ENCODE peak calls at places on chromosomes 1 and 21, in six cellular contexts. R, F, D, C, H and K are unnamed samples. For H3K36me3, the result is how much of the 10 kb centered on the place peaks cover.

GRCh38 chr1:232459826-232460225 is 170.1 kb downstream of the SIPA1L2 start:
- DNase-seq in D (no peak), H (no peak), R (no peak), C (no peak), F (no peak), K (no peak)

GRCh38 chr1:52588535-52588934 is 13.6 kb upstream of the GPX7 start:
- DNase-seq in F (no peak), R (no peak), H (no peak), D (no peak), C (no peak), K (no peak)

GRCh38 chr1:221439008-221439733 is 302.7 kb downstream of the DUSP10 start:
- DNase-seq in D (no peak), R (no peak), H (no peak), F (peak), C (no peak), K (no peak)

GRCh38 chr1:21631944-21632887 is 36.9 kb downstream of the RAP1GAP start:
- DNase-seq in H (no peak), C (no peak), R (peak), F (no peak), D (no peak), K (no peak)

GRCh38 chr1:4463631-4464030 is 190.8 kb upstream of the AJAP1 start:
- DNase-seq in R (no peak), H (no peak), C (no peak), D (no peak), F (no peak), K (no peak)

GRCh38 chr1:6352138-6352563 is 41.4 kb downstream of the ACOT7 start:
- DNase-seq in R (peak), D (no peak), H (peak), C (no peak), F (no peak), K (no peak)

GRCh38 chr1:9823943-9824701 is at the start of gene CLSTN1:
- DNase-seq in D (peak), C (peak), H (peak), F (peak), R (peak), K (peak)

GRCh38 chr1:83512371-83513004 is 486.4 kb downstream of the TTLL7 start:
- DNase-seq in C (no peak), R (no peak), F (no peak), D (no peak), H (no peak), K (no peak)

GRCh38 chr21:15976807-15977206 is 247.0 kb downstream of the USP25 start:
- DNase-seq in H (peak), D (no peak), F (no peak), C (no peak), R (no peak), K (no peak)

GRCh38 chr1:206466840-206467649 is 3.2 kb upstream of the IKBKE start:
- DNase-seq in F (no peak), H (no peak), D (no peak), C (no peak), R (no peak), K (no peak)

GRCh38 chr1:208515123-208515522 is 270.9 kb upstream of the PLXNA2 start:
- DNase-seq in R (no peak), D (no peak), H (no peak), F (no peak), C (no peak), K (no peak)

GRCh38 chr1:156926175-156926574 is 5.7 kb downstream of the LRRC71 start:
- DNase-seq in D (no peak), C (no peak), R (peak), H (no peak), F (no peak), K (no peak)

DNA sequence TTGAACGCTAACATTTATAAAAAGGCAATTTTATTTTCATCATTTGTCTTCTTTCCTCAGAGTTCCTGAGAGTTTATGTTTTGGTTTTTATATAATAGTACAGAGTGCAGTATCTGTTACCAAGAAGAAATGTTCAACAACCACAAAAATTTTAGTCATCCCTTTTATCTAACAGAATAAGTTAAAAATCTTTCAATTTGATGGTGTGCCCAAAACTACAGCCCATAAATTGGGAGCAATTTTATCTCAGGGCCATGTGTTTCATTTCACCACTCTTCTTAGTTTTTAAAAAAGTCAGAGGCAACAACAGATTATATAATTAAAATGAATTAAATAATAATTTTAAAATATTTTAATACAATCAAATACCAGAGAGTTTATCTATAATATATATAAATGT is 37.1 kb downstream of the NEXN start:
- DNase-seq in C (no peak), R (no peak), D (no peak), F (no peak), H (no peak), K (no peak)
- H3K36me3 ChIP-seq in C (half or more), R (under half), D (under half), F (under half), H (under half), K (under half)

DNA sequence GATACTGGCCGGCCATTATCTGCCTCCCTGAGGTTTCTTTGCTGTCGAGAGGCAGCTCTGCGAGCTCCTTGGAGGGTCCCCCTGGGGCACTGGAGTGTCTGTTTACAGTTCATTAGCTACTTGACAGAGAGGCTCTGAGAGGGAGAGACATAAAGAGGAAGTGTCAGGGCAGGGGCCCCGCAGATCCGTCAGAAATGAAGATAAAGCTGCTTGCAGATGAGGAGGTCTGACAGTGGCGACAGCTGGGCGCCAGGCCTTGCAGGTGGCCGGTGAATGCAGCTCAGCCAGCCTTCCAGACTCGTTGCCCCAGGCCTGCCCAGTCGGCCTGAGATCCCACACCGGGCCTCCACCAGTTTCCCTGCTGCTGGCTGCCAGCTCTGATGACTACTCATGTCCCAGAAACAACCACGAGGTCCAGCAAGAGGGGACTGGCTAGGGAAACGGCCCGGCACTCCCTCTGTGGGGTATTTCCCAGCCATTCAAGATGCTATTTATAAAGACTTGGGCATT is 84.7 kb downstream of the DISP3 start:
- DNase-seq in R (no peak), D (no peak), C (no peak), F (no peak), H (no peak), K (no peak)
- H3K4me3 ChIP-seq in R (no peak), D (no peak), C (no peak), F (no peak), H (no peak), K (no peak)

GRCh38 chr1:3453203-3453761 is 1.2 kb upstream of the ARHGEF16 start:
- DNase-seq in F (peak), D (peak), C (no peak), H (peak), R (peak), K (peak)

GRCh38 chr1:3452866-3453175 is 1.6 kb upstream of the ARHGEF16 start:
- DNase-seq in H (no peak), D (no peak), C (no peak), F (no peak), R (no peak), K (no peak)

GRCh38 chr1:3450202-3450863 is 4.1 kb upstream of the ARHGEF16 start:
- DNase-seq in H (no peak), D (no peak), R (no peak), F (no peak), C (no peak), K (no peak)

GRCh38 chr1:3450983-3451382 is 3.5 kb upstream of the ARHGEF16 start:
- DNase-seq in F (no peak), D (no peak), R (no peak), H (no peak), C (no peak), K (no peak)

DNA sequence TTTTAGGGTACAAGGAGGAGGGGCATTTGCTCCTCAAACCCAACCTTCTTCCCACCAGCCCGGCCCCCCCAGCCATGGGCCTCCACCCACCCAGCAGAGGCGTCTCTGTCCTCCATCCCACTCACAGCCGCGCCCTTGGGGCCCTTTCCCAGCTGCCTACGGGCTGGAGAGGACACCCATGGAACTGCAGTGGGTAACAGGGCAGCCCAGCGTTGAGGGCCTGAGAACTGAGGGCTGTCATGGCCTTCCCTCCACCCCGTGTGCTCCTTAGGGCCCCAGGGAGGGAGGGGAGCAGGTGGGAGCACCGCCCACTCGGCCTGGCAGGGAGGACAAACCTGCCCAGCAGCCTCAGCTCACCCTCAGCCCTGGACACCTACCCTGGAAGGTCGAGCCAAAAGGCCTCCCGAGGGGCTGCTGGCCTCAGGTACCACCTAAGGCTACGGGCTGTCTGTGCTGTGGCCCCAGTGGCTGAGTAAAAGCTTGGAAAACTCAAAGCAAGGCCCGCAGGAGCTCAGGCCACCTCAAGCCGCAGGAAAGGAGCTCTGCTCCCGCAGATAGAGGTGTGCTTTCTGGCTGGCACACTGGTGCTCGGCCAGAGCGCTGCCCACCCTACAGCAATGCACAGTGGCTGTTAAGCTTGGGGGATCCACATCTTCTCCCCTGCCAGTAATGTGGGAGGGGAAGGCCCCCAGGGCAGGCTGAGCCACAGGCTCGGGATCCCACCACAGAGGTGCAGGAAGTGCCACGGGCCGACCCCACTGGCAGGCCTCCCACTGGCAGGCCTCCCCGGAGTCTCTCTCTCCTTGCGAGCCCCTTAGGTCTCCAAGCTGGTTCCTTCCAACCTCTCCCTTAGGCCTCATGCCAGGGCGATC is 2.2 kb upstream of the ARHGEF16 start:
- DNase-seq in F (no peak), C (no peak), D (no peak), R (no peak), H (no peak), K (no peak)
- H3K36me3 ChIP-seq in F (under half), C (under half), D (under half), R (under half), H (under half), K (under half)

DNA sequence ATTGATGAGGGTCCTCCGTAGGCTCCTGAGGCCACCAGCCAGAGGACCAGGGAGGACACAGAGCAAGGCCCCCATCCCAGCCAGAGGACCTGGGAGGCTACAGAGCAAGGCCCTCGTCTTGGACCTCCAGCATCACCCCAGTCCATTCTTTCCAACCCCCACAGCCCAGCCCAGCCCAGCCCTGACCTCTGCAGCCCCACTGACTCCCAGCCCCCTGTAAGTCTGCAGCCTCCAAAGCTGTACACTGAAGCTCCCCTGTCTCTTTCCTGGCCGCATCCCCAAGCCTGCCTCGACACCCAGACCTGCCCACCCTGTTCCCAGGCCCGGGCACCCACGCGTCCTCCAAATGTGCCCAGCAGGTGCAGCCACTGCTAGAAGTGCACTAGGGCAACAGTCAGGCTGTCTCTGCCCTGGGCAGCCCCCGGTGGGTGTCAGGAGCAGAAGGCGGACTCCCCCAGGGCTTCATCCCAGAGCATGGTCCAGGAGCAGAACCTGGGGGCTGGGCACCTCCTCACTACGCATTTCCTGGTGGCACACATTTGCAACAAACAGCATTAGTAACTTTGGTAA is 2.1 kb downstream of the DVL1 start:
- DNase-seq in D (no peak), F (no peak), R (no peak), H (no peak), C (no peak), K (no peak)
- H3K4me3 ChIP-seq in D (peak), F (no peak), R (no peak), H (no peak), C (peak), K (no peak)

DNA sequence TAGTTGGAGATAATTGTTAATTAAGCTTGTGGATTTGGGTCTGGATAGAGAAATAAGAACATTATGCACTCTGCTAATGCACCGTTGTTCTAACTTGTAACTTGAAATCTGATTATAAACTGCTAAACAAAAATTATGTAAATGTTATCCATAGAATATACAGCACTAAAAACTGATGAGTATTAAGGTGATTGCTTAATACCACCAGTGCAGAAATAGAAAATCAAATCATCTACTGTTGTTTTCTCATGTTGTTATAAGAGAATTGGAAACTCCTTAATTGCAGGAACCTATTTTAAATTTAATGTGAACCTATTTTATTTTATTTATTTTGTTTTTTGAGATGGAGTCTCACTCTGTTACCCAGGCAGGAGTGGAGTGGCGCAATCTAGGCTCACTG is 125.7 kb downstream of the ITSN1 start:
- DNase-seq in C (no peak), D (no peak), F (no peak), H (no peak), R (no peak), K (no peak)
- H3K36me3 ChIP-seq in C (under half), D (under half), F (under half), H (under half), R (under half), K (under half)

GRCh38 chr1:104945406-104945805 is 1195.7 kb downstream of the AMY1C start:
- DNase-seq in C (no peak), R (no peak), H (no peak), D (no peak), F (no peak), K (no peak)

GRCh38 chr1:104946558-104947210 is 1197.0 kb downstream of the AMY1C start:
- DNase-seq in H (no peak), R (no peak), F (no peak), C (no peak), D (no peak), K (no peak)
- H3K4me3 ChIP-seq in H (no peak), R (no peak), F (no peak), C (no peak), D (no peak), K (no peak)

GRCh38 chr21:37396855-37397254 is 30.3 kb downstream of the DYRK1A start:
- DNase-seq in H (no peak), F (no peak), D (no peak), R (no peak), C (no peak), K (no peak)

GRCh38 chr21:37393786-37394185 is 27.2 kb downstream of the DYRK1A start:
- DNase-seq in R (no peak), C (no peak), F (no peak), H (no peak), D (no peak), K (no peak)

GRCh38 chr21:37398697-37399096 is 32.1 kb downstream of the DYRK1A start:
- DNase-seq in R (no peak), F (no peak), H (no peak), C (no peak), D (no peak), K (peak)

GRCh38 chr21:37389456-37389855 is 22.9 kb downstream of the DYRK1A start:
- DNase-seq in D (no peak), H (no peak), R (no peak), C (no peak), F (no peak), K (no peak)

DNA sequence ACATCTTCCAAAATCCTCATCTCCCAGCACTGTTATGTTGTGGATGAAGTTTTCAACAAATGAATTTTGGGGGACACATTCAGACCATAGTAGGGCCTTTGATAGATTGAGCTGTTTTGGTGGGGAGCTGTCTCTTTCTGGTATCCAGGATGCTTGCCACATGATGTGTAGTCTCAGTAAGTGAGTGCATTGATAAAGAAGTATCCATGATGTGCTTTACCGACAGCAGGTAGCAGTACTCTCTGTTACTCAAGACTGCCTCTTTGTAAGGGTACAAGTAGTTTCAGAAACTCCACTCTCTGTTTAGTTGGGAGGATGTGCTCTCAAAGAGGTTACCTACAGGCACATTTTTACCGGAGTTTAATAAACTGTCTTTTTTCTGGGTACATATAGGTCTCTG is 26.5 kb downstream of the DYRK1A start:
- DNase-seq in D (no peak), R (no peak), C (no peak), H (no peak), F (no peak), K (no peak)
- H3K36me3 ChIP-seq in D (under half), R (under half), C (under half), H (under half), F (under half), K (under half)